ENCODE peak calls at places on chromosomes 5 and 9, in seven cellular contexts. One of them, this sample, is unnamed.

GRCh38 chr5:61132559-61132958 is 29.7 kb downstream of the SMIM15 start:
- DNase-seq in heart right ventricle: no peak
- DNase-seq in A549: no peak
- DNase-seq in mesendoderm: peak; percentile 61
- DNase-seq in CD8-positive, alpha-beta memory T cell: no peak
- DNase-seq in tibial nerve: no peak
- DNase-seq in ascending aorta: no peak
- DNase-seq in this sample: no peak

GRCh38 chr5:180034564-180034963 is 37.0 kb downstream of the RNF130 start:
- DNase-seq in heart right ventricle: no peak
- DNase-seq in A549: no peak
- DNase-seq in mesendoderm: no peak
- DNase-seq in CD8-positive, alpha-beta memory T cell: no peak
- DNase-seq in tibial nerve: no peak
- DNase-seq in ascending aorta: no peak
- DNase-seq in this sample: no peak

GRCh38 chr9:131668439-131669233 is 71.2 kb downstream of the RAPGEF1 start:
- DNase-seq in heart right ventricle: no peak
- DNase-seq in A549: no peak
- DNase-seq in mesendoderm: no peak
- DNase-seq in CD8-positive, alpha-beta memory T cell: peak; percentile 63
- DNase-seq in tibial nerve: no peak
- DNase-seq in ascending aorta: no peak
- DNase-seq in this sample: no peak

GRCh38 chr9:81829201-81829882 is 98.9 kb upstream of the SPATA31D4 start:
- DNase-seq in heart right ventricle: no peak
- DNase-seq in A549: no peak
- DNase-seq in mesendoderm: no peak
- DNase-seq in CD8-positive, alpha-beta memory T cell: no peak
- DNase-seq in tibial nerve: no peak
- DNase-seq in ascending aorta: no peak
- DNase-seq in this sample: no peak

GRCh38 chr9:18474778-18475177 is 825 bp downstream of the ADAMTSL1 start:
- DNase-seq in heart right ventricle: no peak
- DNase-seq in A549: no peak
- DNase-seq in mesendoderm: no peak
- DNase-seq in CD8-positive, alpha-beta memory T cell: no peak
- DNase-seq in tibial nerve: no peak
- DNase-seq in ascending aorta: no peak
- DNase-seq in this sample: no peak

GRCh38 chr9:11946521-11946920 is 746.7 kb upstream of the TYRP1 start:
- DNase-seq in heart right ventricle: no peak
- DNase-seq in A549: no peak
- DNase-seq in mesendoderm: no peak
- DNase-seq in CD8-positive, alpha-beta memory T cell: no peak
- DNase-seq in tibial nerve: no peak
- DNase-seq in ascending aorta: no peak
- DNase-seq in this sample: no peak

GRCh38 chr9:100619194-100619593 is 41.3 kb downstream of the CAVIN4 start:
- DNase-seq in heart right ventricle: no peak
- DNase-seq in A549: no peak
- DNase-seq in mesendoderm: peak; percentile 31
- DNase-seq in CD8-positive, alpha-beta memory T cell: no peak
- DNase-seq in tibial nerve: no peak
- DNase-seq in ascending aorta: no peak
- DNase-seq in this sample: peak; percentile 42

GRCh38 chr5:174849426-174849825 is 125.0 kb downstream of the MSX2 start:
- DNase-seq in heart right ventricle: no peak
- DNase-seq in A549: no peak
- DNase-seq in mesendoderm: no peak
- DNase-seq in CD8-positive, alpha-beta memory T cell: no peak
- DNase-seq in tibial nerve: no peak
- DNase-seq in ascending aorta: no peak
- DNase-seq in this sample: no peak

GRCh38 chr5:142246263-142246662 is 78.6 kb downstream of the SPRY4 start:
- DNase-seq in heart right ventricle: no peak
- DNase-seq in A549: no peak
- DNase-seq in mesendoderm: peak; percentile 59
- DNase-seq in CD8-positive, alpha-beta memory T cell: no peak
- DNase-seq in tibial nerve: peak; percentile 8
- DNase-seq in ascending aorta: peak; percentile 20
- DNase-seq in this sample: no peak

GRCh38 chr9:131169567-131169966 is 44.2 kb downstream of the NUP214 start:
- DNase-seq in heart right ventricle: no peak
- DNase-seq in A549: no peak
- DNase-seq in mesendoderm: no peak
- DNase-seq in CD8-positive, alpha-beta memory T cell: no peak
- DNase-seq in tibial nerve: no peak
- DNase-seq in ascending aorta: no peak
- DNase-seq in this sample: no peak

GRCh38 chr5:13976867-13977479 is 32.5 kb upstream of the DNAH5 start:
- DNase-seq in heart right ventricle: no peak
- DNase-seq in A549: peak; percentile 79
- DNase-seq in mesendoderm: peak; percentile 68
- DNase-seq in CD8-positive, alpha-beta memory T cell: no peak
- DNase-seq in tibial nerve: no peak
- DNase-seq in ascending aorta: no peak
- DNase-seq in this sample: no peak

GRCh38 chr5:179246227-179246626 is 99.0 kb downstream of the ADAMTS2 start:
- DNase-seq in heart right ventricle: no peak
- DNase-seq in A549: no peak
- DNase-seq in mesendoderm: no peak
- DNase-seq in CD8-positive, alpha-beta memory T cell: no peak
- DNase-seq in tibial nerve: no peak
- DNase-seq in ascending aorta: no peak
- DNase-seq in this sample: peak; percentile 11

GRCh38 chr5:150059623-150060022 is 26.7 kb downstream of the CSF1R start:
- DNase-seq in heart right ventricle: no peak
- DNase-seq in A549: no peak
- DNase-seq in mesendoderm: no peak
- DNase-seq in CD8-positive, alpha-beta memory T cell: no peak
- DNase-seq in tibial nerve: no peak
- DNase-seq in ascending aorta: no peak
- DNase-seq in this sample: no peak

GRCh38 chr5:150057996-150058395 is 28.4 kb downstream of the CSF1R start:
- DNase-seq in heart right ventricle: no peak
- DNase-seq in A549: no peak
- DNase-seq in mesendoderm: peak; percentile 50
- DNase-seq in CD8-positive, alpha-beta memory T cell: no peak
- DNase-seq in tibial nerve: no peak
- DNase-seq in ascending aorta: no peak
- DNase-seq in this sample: peak; percentile 22

GRCh38 chr5:150057511-150057910 is 28.8 kb downstream of the CSF1R start:
- DNase-seq in heart right ventricle: no peak
- DNase-seq in A549: no peak
- DNase-seq in mesendoderm: no peak
- DNase-seq in CD8-positive, alpha-beta memory T cell: no peak
- DNase-seq in tibial nerve: no peak
- DNase-seq in ascending aorta: no peak
- DNase-seq in this sample: no peak

GRCh38 chr5:150057052-150057451 is 29.3 kb downstream of the CSF1R start:
- DNase-seq in heart right ventricle: no peak
- DNase-seq in A549: no peak
- DNase-seq in mesendoderm: no peak
- DNase-seq in CD8-positive, alpha-beta memory T cell: no peak
- DNase-seq in tibial nerve: no peak
- DNase-seq in ascending aorta: no peak
- DNase-seq in this sample: no peak

GRCh38 chr5:150058480-150059126 is 27.8 kb downstream of the CSF1R start:
- DNase-seq in heart right ventricle: no peak
- DNase-seq in A549: no peak
- DNase-seq in mesendoderm: no peak
- DNase-seq in CD8-positive, alpha-beta memory T cell: no peak
- DNase-seq in tibial nerve: peak; percentile 48
- DNase-seq in ascending aorta: no peak
- DNase-seq in this sample: no peak
- H3K4me1 ChIP-seq in heart right ventricle: peaks cover 40% of the 10 kb centered on the region
- H3K4me1 ChIP-seq in A549: no peaks in the 10 kb centered on the region
- H3K4me1 ChIP-seq in mesendoderm: peaks cover 4% of the 10 kb centered on the region
- H3K4me1 ChIP-seq in CD8-positive, alpha-beta memory T cell: no peaks in the 10 kb centered on the region
- H3K4me1 ChIP-seq in tibial nerve: no peaks in the 10 kb centered on the region
- H3K4me1 ChIP-seq in ascending aorta: no peaks in the 10 kb centered on the region
- H3K4me1 ChIP-seq in this sample: no peaks in the 10 kb centered on the region

GRCh38 chr5:71782393-71782770 is 63.3 kb downstream of the CARTPT start:
- DNase-seq in heart right ventricle: no peak
- DNase-seq in A549: no peak
- DNase-seq in mesendoderm: no peak
- DNase-seq in CD8-positive, alpha-beta memory T cell: no peak
- DNase-seq in tibial nerve: no peak
- DNase-seq in ascending aorta: no peak
- DNase-seq in this sample: no peak
- H3K4me3 ChIP-seq in heart right ventricle: peak overlapping the region; percentile 35
- H3K4me3 ChIP-seq in A549: no peak overlapping the region
- H3K4me3 ChIP-seq in mesendoderm: no peak overlapping the region
- H3K4me3 ChIP-seq in CD8-positive, alpha-beta memory T cell: peak overlapping the region; percentile 4
- H3K4me3 ChIP-seq in tibial nerve: no peak overlapping the region
- H3K4me3 ChIP-seq in ascending aorta: peak overlapping the region; percentile 41
- H3K4me3 ChIP-seq in this sample: no peak overlapping the region

GRCh38 chr5:83724001-83724400 is 3.3 kb upstream of the HAPLN1 start:
- DNase-seq in heart right ventricle: no peak
- DNase-seq in A549: no peak
- DNase-seq in mesendoderm: no peak
- DNase-seq in CD8-positive, alpha-beta memory T cell: no peak
- DNase-seq in tibial nerve: no peak
- DNase-seq in ascending aorta: no peak
- DNase-seq in this sample: no peak

GRCh38 chr5:83718936-83719495 is 1.6 kb downstream of the HAPLN1 start:
- DNase-seq in heart right ventricle: no peak
- DNase-seq in A549: no peak
- DNase-seq in mesendoderm: peak; percentile 70
- DNase-seq in CD8-positive, alpha-beta memory T cell: no peak
- DNase-seq in tibial nerve: no peak
- DNase-seq in ascending aorta: no peak
- DNase-seq in this sample: no peak

GRCh38 chr5:83718195-83718825 is 2.3 kb downstream of the HAPLN1 start:
- DNase-seq in heart right ventricle: no peak
- DNase-seq in A549: peak; percentile 62
- DNase-seq in mesendoderm: peak; percentile 84
- DNase-seq in CD8-positive, alpha-beta memory T cell: no peak
- DNase-seq in tibial nerve: peak; percentile 31
- DNase-seq in ascending aorta: no peak
- DNase-seq in this sample: peak; percentile 36

GRCh38 chr5:83721878-83722779 is 1.5 kb upstream of the HAPLN1 start:
- DNase-seq in heart right ventricle: peak; percentile 46
- DNase-seq in A549: peak; percentile 67
- DNase-seq in mesendoderm: peak; percentile 93
- DNase-seq in CD8-positive, alpha-beta memory T cell: no peak
- DNase-seq in tibial nerve: peak; percentile 33
- DNase-seq in ascending aorta: no peak
- DNase-seq in this sample: peak; percentile 52

DNA sequence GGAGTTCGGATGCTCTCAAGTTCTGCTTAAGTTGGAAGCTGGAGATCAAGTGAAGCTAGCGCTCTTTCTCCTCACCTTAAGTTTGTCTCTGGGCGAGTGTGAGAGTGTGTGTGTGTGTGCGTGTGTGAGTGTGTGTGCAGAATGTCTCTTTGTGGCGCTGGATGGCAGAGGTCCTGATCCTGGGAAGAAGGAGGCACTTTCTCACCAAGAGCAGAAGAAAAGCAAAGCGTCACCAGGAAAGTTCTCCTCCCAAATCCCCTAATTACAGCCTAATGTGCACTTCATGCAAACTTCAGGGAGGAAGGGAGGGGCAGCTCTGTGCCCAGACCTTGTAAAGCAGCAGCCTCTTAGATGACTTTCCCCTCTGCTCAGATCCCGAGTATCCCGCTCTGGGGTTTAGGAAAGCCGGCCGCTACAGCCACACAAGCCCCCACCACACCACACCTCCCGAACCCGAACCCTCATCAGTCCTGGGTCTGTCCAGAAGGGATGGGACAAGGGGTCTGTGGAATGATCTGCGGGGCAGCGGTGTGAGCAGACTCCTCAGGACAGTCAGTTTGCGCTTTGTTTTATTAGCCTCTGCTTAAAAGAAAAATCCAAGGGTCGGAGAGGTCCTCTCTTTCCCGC is at the start of gene HAPLN1:
- DNase-seq in heart right ventricle: no peak
- DNase-seq in A549: no peak
- DNase-seq in mesendoderm: peak; percentile 88
- DNase-seq in CD8-positive, alpha-beta memory T cell: no peak
- DNase-seq in tibial nerve: no peak
- DNase-seq in ascending aorta: no peak
- DNase-seq in this sample: no peak
- H3K4me1 ChIP-seq in heart right ventricle: peaks cover 10% of the 10 kb centered on the region
- H3K4me1 ChIP-seq in A549: peaks cover 4% of the 10 kb centered on the region
- H3K4me1 ChIP-seq in mesendoderm: no peaks in the 10 kb centered on the region
- H3K4me1 ChIP-seq in CD8-positive, alpha-beta memory T cell: no peaks in the 10 kb centered on the region
- H3K4me1 ChIP-seq in tibial nerve: no peaks in the 10 kb centered on the region
- H3K4me1 ChIP-seq in ascending aorta: peaks cover 7% of the 10 kb centered on the region
- H3K4me1 ChIP-seq in this sample: no peaks in the 10 kb centered on the region

DNA sequence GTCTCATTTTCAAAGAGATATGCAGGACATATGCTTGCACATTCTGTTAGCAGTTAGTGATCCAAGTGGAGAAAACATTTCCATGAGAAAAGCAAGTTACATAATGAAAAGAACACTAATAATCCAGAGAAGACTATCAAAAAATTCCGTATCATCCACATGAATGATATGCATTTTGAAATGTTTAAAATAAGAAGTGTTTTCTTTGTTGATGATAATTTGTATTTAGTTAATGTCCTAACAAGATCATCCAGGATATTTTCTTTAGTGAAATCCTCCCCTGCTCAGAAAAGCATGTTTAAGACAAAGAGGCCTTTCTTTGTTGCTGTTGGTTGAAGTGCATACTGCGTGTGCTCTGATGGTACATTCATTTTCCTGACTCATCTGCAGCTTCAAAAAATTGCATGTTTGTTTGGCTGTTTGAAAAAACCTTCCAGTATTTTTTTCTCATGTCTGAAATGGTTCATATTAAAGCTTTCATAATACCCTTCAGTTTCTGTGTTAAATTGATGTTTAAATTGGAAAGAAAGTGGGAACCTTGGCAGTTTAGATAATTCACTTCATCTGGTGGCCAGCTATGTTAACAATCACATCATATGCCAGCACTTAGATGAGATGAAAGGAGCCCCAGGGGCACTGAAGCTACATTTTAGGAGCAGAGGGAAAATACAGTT is 242.3 kb downstream of the CSNK1G3 start:
- DNase-seq in heart right ventricle: no peak
- DNase-seq in A549: no peak
- DNase-seq in mesendoderm: no peak
- DNase-seq in CD8-positive, alpha-beta memory T cell: no peak
- DNase-seq in tibial nerve: no peak
- DNase-seq in ascending aorta: no peak
- DNase-seq in this sample: no peak
- H3K4me3 ChIP-seq in heart right ventricle: no peak overlapping the region
- H3K4me3 ChIP-seq in A549: no peak overlapping the region
- H3K4me3 ChIP-seq in mesendoderm: no peak overlapping the region
- H3K4me3 ChIP-seq in CD8-positive, alpha-beta memory T cell: no peak overlapping the region
- H3K4me3 ChIP-seq in tibial nerve: no peak overlapping the region
- H3K4me3 ChIP-seq in ascending aorta: no peak overlapping the region
- H3K4me3 ChIP-seq in this sample: no peak overlapping the region

DNA sequence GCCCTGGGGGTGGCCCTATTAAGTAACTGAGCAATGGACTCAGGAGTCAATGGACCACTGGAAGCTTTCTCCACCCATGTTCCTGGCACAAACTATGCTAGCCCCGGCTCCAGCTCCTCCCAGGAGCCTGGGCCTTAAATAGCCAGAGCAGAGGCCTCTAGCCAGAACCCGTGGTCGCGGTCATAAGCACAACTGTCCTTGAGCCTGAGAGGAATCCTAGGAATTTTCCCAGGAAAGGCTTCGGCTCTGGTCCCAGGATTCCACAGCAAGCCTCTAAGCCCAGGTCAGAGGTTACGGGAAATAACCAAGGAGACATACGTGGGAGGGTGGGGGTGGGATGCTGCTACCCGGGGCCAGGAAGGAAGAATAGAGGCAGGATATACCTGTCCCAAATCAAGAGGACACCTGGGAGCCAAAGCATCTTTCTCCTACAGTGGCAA is 5.5 kb downstream of the SEPTIN8 start:
- DNase-seq in heart right ventricle: peak; percentile 43
- DNase-seq in A549: no peak
- DNase-seq in mesendoderm: peak; percentile 91
- DNase-seq in CD8-positive, alpha-beta memory T cell: no peak
- DNase-seq in tibial nerve: no peak
- DNase-seq in ascending aorta: no peak
- DNase-seq in this sample: peak; percentile 65
- H3K4me1 ChIP-seq in heart right ventricle: peaks cover 73% of the 10 kb centered on the region
- H3K4me1 ChIP-seq in A549: peaks cover 7% of the 10 kb centered on the region
- H3K4me1 ChIP-seq in mesendoderm: peaks cover 3% of the 10 kb centered on the region
- H3K4me1 ChIP-seq in CD8-positive, alpha-beta memory T cell: peaks cover 5% of the 10 kb centered on the region
- H3K4me1 ChIP-seq in tibial nerve: peaks cover 7% of the 10 kb centered on the region
- H3K4me1 ChIP-seq in ascending aorta: peaks cover 64% of the 10 kb centered on the region
- H3K4me1 ChIP-seq in this sample: peaks cover 11% of the 10 kb centered on the region

This sample was measured in NT2/D1.